ENCODE peak calls at places on chromosome 5, in five cellular contexts. I, K, U, D and B are unnamed samples. For H3K4me1, the result is how much of the 10 kb centered on the place peaks cover.

GRCh38 chr5:178058321-178059012 is 54.9 kb upstream of the N4BP3 start:
- DNase-seq in U (no peak), K (no peak), I (no peak), D (no peak), B (no peak)

GRCh38 chr5:148457183-148457620 is 73.4 kb downstream of the FBXO38 start:
- DNase-seq in K (no peak), D (no peak), I (peak), U (no peak), B (no peak)

GRCh38 chr5:137887831-137888230 is 1.4 kb upstream of the PKD2L2 start:
- DNase-seq in D (no peak), U (no peak), I (no peak), K (no peak), B (no peak)

GRCh38 chr5:169954786-169955185 is 25.5 kb downstream of the INSYN2B start:
- DNase-seq in U (no peak), I (no peak), K (no peak), D (no peak), B (no peak)

GRCh38 chr5:75964008-75964407 is 119.2 kb upstream of the SV2C start:
- DNase-seq in I (no peak), K (no peak), U (no peak), D (no peak), B (no peak)

GRCh38 chr5:156182174-156182967 is 144.6 kb upstream of the SGCD start:
- DNase-seq in U (no peak), D (peak), I (peak), K (no peak), B (no peak)

GRCh38 chr5:159819671-159820411 is 96.4 kb upstream of the ADRA1B start:
- DNase-seq in K (no peak), I (peak), U (peak), D (no peak), B (no peak)

GRCh38 chr5:674630-675011 is 18.5 kb downstream of the TPPP start:
- DNase-seq in D (no peak), K (no peak), U (no peak), I (no peak), B (no peak)

GRCh38 chr5:23318960-23319359 is 188.4 kb upstream of the PRDM9 start:
- DNase-seq in I (no peak), U (no peak), D (no peak), K (no peak), B (no peak)

GRCh38 chr5:122871669-122872068 is 26.3 kb downstream of the SNX24 start:
- DNase-seq in D (no peak), U (no peak), I (no peak), K (no peak), B (no peak)

GRCh38 chr5:4938941-4939546 is 201.1 kb upstream of the ADAMTS16 start:
- DNase-seq in I (no peak), U (no peak), K (no peak), D (no peak), B (no peak)

GRCh38 chr5:81794246-81794645 is 43.3 kb upstream of the SSBP2 start:
- DNase-seq in U (no peak), D (peak), I (no peak), K (no peak), B (no peak)

GRCh38 chr5:57478826-57479225 is 3.8 kb downstream of the ACTBL2 start:
- DNase-seq in K (no peak), D (no peak), I (no peak), U (no peak), B (no peak)

GRCh38 chr5:68544656-68545565 is 329.4 kb downstream of the PIK3R1 start:
- DNase-seq in U (no peak), D (peak), I (peak), K (no peak), B (peak)

GRCh38 chr5:164362021-164362420 is 856.6 kb downstream of the MAT2B start:
- DNase-seq in D (no peak), I (no peak), U (no peak), K (no peak), B (no peak)

GRCh38 chr5:39024005-39024404 is 50.2 kb downstream of the RICTOR start:
- DNase-seq in I (no peak), D (no peak), K (no peak), U (no peak), B (no peak)

GRCh38 chr5:171642894-171643293 is 142.7 kb upstream of the SMIM23 start:
- DNase-seq in U (no peak), I (no peak), K (no peak), D (no peak), B (no peak)

GRCh38 chr5:9149988-9150387 is 395.9 kb downstream of the SEMA5A start:
- DNase-seq in U (no peak), D (peak), I (no peak), K (no peak), B (no peak)

GRCh38 chr5:168328804-168329203 is 37.4 kb downstream of the WWC1 start:
- DNase-seq in D (peak), K (no peak), I (peak), U (peak), B (no peak)

GRCh38 chr5:181173420-181174342 is 26.3 kb downstream of the OR2V2 start:
- DNase-seq in I (peak), U (no peak), K (no peak), D (peak), B (no peak)

GRCh38 chr5:97094579-97095317 is 47.7 kb downstream of the LIX1 start:
- DNase-seq in D (no peak), I (no peak), K (no peak), U (no peak), B (no peak)

GRCh38 chr5:158995694-158996173 is 104.0 kb downstream of the EBF1 start:
- DNase-seq in U (no peak), D (no peak), K (no peak), I (no peak), B (no peak)

GRCh38 chr5:57538341-57538955 is 55.8 kb upstream of the ACTBL2 start:
- DNase-seq in D (peak), U (no peak), I (peak), K (no peak), B (no peak)

GRCh38 chr5:95761771-95762680 is 30.9 kb downstream of the RHOBTB3 start:
- DNase-seq in I (no peak), D (peak), K (no peak), U (no peak), B (no peak)

GRCh38 chr5:123720339-123720738 is 208.4 kb downstream of the CSNK1G3 start:
- DNase-seq in I (no peak), D (no peak), U (no peak), K (no peak), B (no peak)

GRCh38 chr5:127072861-127073846 is at the start of gene C5orf63:
- DNase-seq in U (peak), I (peak), K (no peak), D (peak), B (peak)

GRCh38 chr5:171714286-171714685 is 71.3 kb upstream of the SMIM23 start:
- DNase-seq in I (no peak), K (no peak), D (no peak), U (no peak), B (no peak)

GRCh38 chr5:115599502-115599901 is 2.8 kb downstream of the TICAM2 start:
- DNase-seq in U (no peak), K (no peak), I (no peak), D (peak), B (no peak)

GRCh38 chr5:91126448-91126847 is 256.7 kb downstream of the ARRDC3 start:
- DNase-seq in D (peak), K (no peak), U (no peak), I (peak), B (peak)

GRCh38 chr5:106956901-106957300 is 713.8 kb downstream of the EFNA5 start:
- DNase-seq in K (no peak), U (no peak), I (no peak), D (no peak), B (no peak)

GRCh38 chr5:93582677-93583524 is at the start of gene NR2F1:
- DNase-seq in I (peak), D (peak), U (peak), K (no peak), B (no peak)
- TF ChIP-seq POLR2A in I (no peak), D (peak), U (peak), K (peak), B (no peak)

DNA sequence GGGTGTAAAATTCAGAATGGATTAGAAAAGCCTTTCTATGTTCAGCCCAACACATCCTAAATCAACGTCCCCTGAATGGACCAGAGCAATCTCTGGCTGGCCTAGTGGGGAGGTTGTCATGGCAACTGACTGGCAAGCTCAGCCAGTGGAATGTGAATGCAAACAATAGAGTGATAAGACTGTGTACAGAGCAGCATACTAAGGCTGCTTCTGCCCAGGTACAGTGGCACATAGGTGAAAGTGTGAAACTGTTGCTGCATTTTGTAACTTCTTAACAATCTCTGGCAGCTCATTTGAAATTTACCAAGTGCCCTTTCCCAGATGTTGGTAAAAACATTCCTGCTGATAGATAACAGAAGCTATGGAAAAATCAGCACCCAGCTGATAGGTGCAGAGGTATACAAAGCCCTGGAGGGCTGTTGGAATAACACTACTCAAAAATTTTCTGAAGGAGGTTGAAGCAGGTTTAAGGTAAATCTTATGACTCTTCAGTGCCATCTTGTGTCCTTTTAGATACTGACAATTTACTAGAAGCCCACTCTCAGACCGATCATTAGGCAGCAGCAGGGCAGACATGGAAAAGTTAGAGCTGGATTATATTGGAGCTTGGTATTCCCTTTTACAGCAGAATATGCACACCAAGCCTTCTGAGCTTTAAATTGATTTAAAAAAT is 267.3 kb downstream of the RAB3C start:
- DNase-seq in U (peak), D (peak), I (peak), K (no peak), B (peak)
- TF ChIP-seq CTCF in U (no peak), D (peak), I (peak), K (peak), B (no peak)

GRCh38 chr5:172868924-172869565 is 35.0 kb downstream of the ERGIC1 start:
- DNase-seq in K (no peak), U (peak), D (peak), I (peak), B (peak)

GRCh38 chr5:172866802-172867748 is 33.0 kb downstream of the ERGIC1 start:
- DNase-seq in U (no peak), K (no peak), I (no peak), D (peak), B (no peak)

GRCh38 chr5:172868436-172868923 is 34.4 kb downstream of the ERGIC1 start:
- DNase-seq in K (no peak), I (peak), U (no peak), D (peak), B (no peak)

GRCh38 chr5:172866378-172866777 is 32.3 kb downstream of the ERGIC1 start:
- DNase-seq in U (no peak), D (no peak), I (no peak), K (no peak), B (no peak)

GRCh38 chr5:172867761-172868435 is 33.8 kb downstream of the ERGIC1 start:
- DNase-seq in I (no peak), D (peak), U (no peak), K (no peak), B (no peak)
- H3K4me1 ChIP-seq in I (half or more), D (under half), U (under half), K (half or more), B (under half)

GRCh38 chr5:179060116-179061008 is at the start of gene ZNF354C:
- DNase-seq in I (peak), K (peak), U (peak), D (peak), B (peak)
- TF ChIP-seq POLR2A in I (peak), K (no peak), U (peak), D (peak), B (no peak)

GRCh38 chr5:72364186-72364585 is 44.0 kb downstream of the PTCD2 start:
- DNase-seq in U (no peak), I (no peak), D (no peak), K (no peak), B (no peak)

GRCh38 chr5:72364961-72365360 is 44.8 kb downstream of the PTCD2 start:
- DNase-seq in K (no peak), I (no peak), D (no peak), U (no peak), B (no peak)

GRCh38 chr5:72369301-72370079 is 49.3 kb downstream of the PTCD2 start:
- DNase-seq in D (peak), I (no peak), K (no peak), U (no peak), B (no peak)

GRCh38 chr5:72363146-72363802 is 43.1 kb downstream of the PTCD2 start:
- DNase-seq in K (no peak), U (no peak), I (peak), D (peak), B (no peak)

DNA sequence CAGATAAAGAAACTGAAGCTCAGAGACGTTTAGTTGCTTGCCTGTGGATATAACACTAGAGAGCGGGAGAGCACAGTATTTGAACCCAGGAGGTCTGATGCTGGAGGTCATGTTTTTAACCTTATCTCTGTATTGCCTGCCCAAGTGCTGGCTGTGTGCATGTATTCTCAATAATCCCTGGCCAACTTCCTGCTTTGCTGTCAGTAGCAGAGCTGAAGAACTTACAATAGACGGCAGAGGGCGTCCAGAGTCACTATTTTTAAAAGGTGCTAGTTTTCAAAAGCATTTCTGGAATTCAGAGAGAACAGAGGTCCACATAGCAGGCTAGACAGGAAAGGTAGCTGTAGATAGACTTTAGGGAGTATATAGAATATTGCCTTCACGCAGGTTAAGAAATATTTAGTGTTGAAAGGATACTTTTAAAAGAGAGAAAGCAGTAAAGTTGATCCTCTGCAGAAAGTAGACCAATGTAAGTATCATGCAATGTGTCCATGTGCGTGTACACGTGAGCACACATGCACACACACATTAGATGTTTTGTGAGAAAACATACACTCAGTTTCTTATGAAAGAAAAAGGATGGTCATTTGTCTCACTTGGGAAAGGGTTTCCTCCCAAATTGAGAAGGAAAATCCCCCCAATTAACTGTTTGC is 46.3 kb downstream of the PTCD2 start:
- DNase-seq in D (peak), U (peak), K (no peak), I (peak), B (peak)
- TF ChIP-seq CTCF in D (peak), U (peak), K (peak), I (peak), B (peak)

GRCh38 chr5:132491368-132492364 is 1.1 kb upstream of the IRF1 start:
- DNase-seq in K (no peak), I (no peak), U (peak), D (no peak), B (no peak)

GRCh38 chr5:132489871-132490483 is 596 bp downstream of the IRF1 start:
- DNase-seq in I (peak), K (no peak), D (peak), U (peak), B (no peak)

GRCh38 chr5:132492386-132492785 is 1.8 kb upstream of the IRF1 start:
- DNase-seq in D (peak), K (no peak), I (no peak), U (peak), B (no peak)

GRCh38 chr5:132489051-132489770 is 1.4 kb downstream of the IRF1 start:
- DNase-seq in U (peak), D (no peak), K (no peak), I (no peak), B (no peak)

GRCh38 chr5:132490484-132491367 is at the start of gene IRF1:
- DNase-seq in I (peak), D (peak), K (peak), U (peak), B (peak)
- H3K4me1 ChIP-seq in I (under half), D (under half), K (half or more), U (under half), B (under half)

GRCh38 chr5:87268126-87268969 is 665 bp downstream of the RASA1 start:
- DNase-seq in U (peak), I (peak), K (no peak), D (peak), B (peak)
- TF ChIP-seq POLR2A in U (peak), I (peak), K (no peak), D (no peak), B (peak)

GRCh38 chr5:72355706-72356299 is 35.6 kb downstream of the PTCD2 start:
- DNase-seq in D (peak), U (peak), K (no peak), I (peak), B (no peak)
- TF ChIP-seq CTCF in D (peak), U (peak), K (no peak), I (peak), B (no peak)